ENCODE peak calls at places on chromosome 11, in five cellular contexts. L, Z, S, J and M are unnamed samples.

GRCh38 chr11:77029829-77030228 is 4.4 kb upstream of the B3GNT6 start:
- DNase-seq in L (no peak), Z (no peak), S (no peak), J (no peak), M (no peak)

GRCh38 chr11:110629594-110629993 is 82.6 kb downstream of the ARHGAP20 start:
- DNase-seq in L (no peak), Z (no peak), S (no peak), J (no peak), M (no peak)

GRCh38 chr11:35583843-35584242 is 34.4 kb upstream of the FJX1 start:
- DNase-seq in L (no peak), Z (no peak), S (no peak), J (no peak), M (no peak)

GRCh38 chr11:74269161-74269809 is 42.2 kb downstream of the P4HA3 start:
- DNase-seq in L (no peak), Z (peak; percentile 9), S (no peak), J (no peak), M (no peak)

GRCh38 chr11:47480762-47481161 is 31.8 kb upstream of the RAPSN start:
- DNase-seq in L (no peak), Z (no peak), S (no peak), J (no peak), M (no peak)

GRCh38 chr11:82842019-82842418 is 58.2 kb downstream of the PRCP start:
- DNase-seq in L (no peak), Z (no peak), S (no peak), J (no peak), M (no peak)

GRCh38 chr11:106697058-106697457 is 321.2 kb downstream of the GUCY1A2 start:
- DNase-seq in L (no peak), Z (no peak), S (no peak), J (no peak), M (no peak)

GRCh38 chr11:92383430-92383829 is 158.8 kb downstream of the FAT3 start:
- DNase-seq in L (no peak), Z (no peak), S (no peak), J (no peak), M (no peak)

GRCh38 chr11:78350101-78350645 is 67.4 kb downstream of the GAB2 start:
- DNase-seq in L (no peak), Z (no peak), S (no peak), J (peak; percentile 30), M (peak; percentile 8)

GRCh38 chr11:13680501-13681264 is 12.2 kb downstream of the FAR1 start:
- DNase-seq in L (no peak), Z (no peak), S (no peak), J (no peak), M (no peak)

GRCh38 chr11:2180775-2181370 is 9.3 kb upstream of the TH start:
- DNase-seq in L (no peak), Z (no peak), S (no peak), J (no peak), M (no peak)

GRCh38 chr11:119509969-119510401 is 87.0 kb upstream of the THY1 start:
- DNase-seq in L (no peak), Z (peak; percentile 17), S (no peak), J (no peak), M (no peak)

GRCh38 chr11:8209208-8209807 is 40.5 kb upstream of the RIC3 start:
- DNase-seq in L (no peak), Z (no peak), S (no peak), J (no peak), M (peak; percentile 27)

GRCh38 chr11:118417801-118418200 is 16.4 kb downstream of the ATP5MG start:
- DNase-seq in L (no peak), Z (no peak), S (no peak), J (no peak), M (no peak)

GRCh38 chr11:27161071-27161470 is 120.5 kb downstream of the BBOX1 start:
- DNase-seq in L (no peak), Z (no peak), S (no peak), J (no peak), M (no peak)